ENCODE peak calls at places on chromosomes 7 and 10, in six cellular contexts. A is mammary epithelial cell, X is cardiac muscle cell, U is psoas muscle, F is breast epithelium, Z is thoracic aorta. V is an unnamed sample.

GRCh38 chr7:3029138-3029537 is 14.5 kb downstream of the CARD11 start:
- DNase-seq in U (no peak), X (no peak), A (no peak), F (peak; percentile 27), Z (no peak), V (no peak)

GRCh38 chr10:131804551-131805295 is 96.1 kb upstream of the PPP2R2D start:
- DNase-seq in F (no peak), Z (no peak), X (no peak), A (no peak), U (no peak), V (no peak)

GRCh38 chr7:105934577-105935185 is 28.4 kb upstream of the CDHR3 start:
- DNase-seq in Z (no peak), F (no peak), X (peak; percentile 80), U (no peak), A (peak; percentile 12), V (peak; percentile 81)

GRCh38 chr10:90587081-90587491 is 270.8 kb downstream of the HTR7 start:
- DNase-seq in Z (no peak), X (peak; percentile 80), F (no peak), U (no peak), A (peak; percentile 72), V (no peak)

GRCh38 chr7:47418910-47419309 is 163.0 kb downstream of the TNS3 start:
- DNase-seq in F (no peak), X (no peak), U (peak; percentile 37), Z (no peak), A (peak; percentile 69), V (peak; percentile 67)

GRCh38 chr7:96277921-96278320 is 44.0 kb downstream of the SLC25A13 start:
- DNase-seq in A (no peak), X (no peak), Z (no peak), U (no peak), F (no peak), V (no peak)

GRCh38 chr10:78973901-78974408 is 94.8 kb upstream of the ZMIZ1 start:
- DNase-seq in A (no peak), U (peak; percentile 78), X (peak; percentile 89), F (no peak), Z (no peak), V (peak; percentile 53)

GRCh38 chr10:4931587-4931986 is 31.6 kb upstream of the AKR1C1 start:
- DNase-seq in X (no peak), F (no peak), A (no peak), Z (no peak), U (no peak), V (no peak)

GRCh38 chr7:7770228-7770627 is 51.8 kb upstream of the RPA3 start:
- DNase-seq in U (no peak), X (peak; percentile 75), Z (no peak), A (peak; percentile 57), F (no peak), V (peak; percentile 51)

GRCh38 chr7:77404635-77405034 is 11.5 kb downstream of the GSAP start:
- DNase-seq in F (no peak), X (no peak), Z (no peak), A (no peak), U (no peak), V (no peak)

GRCh38 chr10:72567421-72567820 is 58.5 kb downstream of the MICU1 start:
- DNase-seq in A (peak; percentile 83), X (peak; percentile 4), U (peak; percentile 34), Z (no peak), F (no peak), V (peak; percentile 55)

GRCh38 chr7:156558198-156558597 is 82.4 kb upstream of the RNF32 start:
- DNase-seq in Z (no peak), U (no peak), X (no peak), F (no peak), A (peak; percentile 52), V (no peak)

GRCh38 chr10:90712529-90712928 is 145.3 kb downstream of the HTR7 start:
- DNase-seq in F (no peak), Z (no peak), U (no peak), A (no peak), X (no peak), V (no peak)

GRCh38 chr7:138374119-138374693 is 85.9 kb upstream of the TRIM24 start:
- DNase-seq in A (no peak), Z (no peak), U (no peak), X (no peak), F (no peak), V (no peak)

GRCh38 chr7:38630720-38631673 is at the start of gene AMPH:
- DNase-seq in X (peak; percentile 73), U (peak; percentile 76), A (peak; percentile 17), Z (no peak), F (no peak), V (peak; percentile 70)

GRCh38 chr10:78321500-78321899 is 287.8 kb downstream of the RPS24 start:
- DNase-seq in F (no peak), A (no peak), Z (no peak), U (no peak), X (no peak), V (no peak)

GRCh38 chr7:128705891-128706333 is 33.2 kb upstream of the CALU start:
- DNase-seq in Z (no peak), U (no peak), X (peak; percentile 81), A (no peak), F (no peak), V (peak; percentile 25)

GRCh38 chr10:77160679-77161078 is 476.9 kb downstream of the KCNMA1 start:
- DNase-seq in U (no peak), X (peak; percentile 30), A (peak; percentile 97), F (no peak), Z (no peak), V (peak; percentile 83)

GRCh38 chr7:200704-201103 is 8.3 kb downstream of the FAM20C start:
- DNase-seq in F (no peak), A (no peak), Z (no peak), U (no peak), X (no peak), V (no peak)

GRCh38 chr10:50937230-50937907 is 51.9 kb upstream of the A1CF start:
- DNase-seq in Z (no peak), F (no peak), X (peak; percentile 68), A (peak; percentile 12), U (no peak), V (peak; percentile 48)

GRCh38 chr10:122328676-122329075 is 45.8 kb upstream of the PLEKHA1 start:
- DNase-seq in U (no peak), X (no peak), A (no peak), Z (no peak), F (no peak), V (no peak)

GRCh38 chr7:157136372-157136771 is 2.4 kb upstream of the UBE3C start:
- DNase-seq in F (no peak), Z (no peak), U (no peak), X (peak; percentile 92), A (peak; percentile 84), V (peak; percentile 76)

GRCh38 chr10:11205026-11205772 is 187.5 kb downstream of the CELF2 start:
- DNase-seq in U (no peak), X (no peak), Z (no peak), A (no peak), F (no peak), V (peak; percentile 3)

GRCh38 chr7:108448777-108449576 is 7.3 kb downstream of the NRCAM start:
- DNase-seq in X (no peak), F (no peak), Z (no peak), A (no peak), U (no peak), V (no peak)

GRCh38 chr7:108451296-108451848 is 4.9 kb downstream of the NRCAM start:
- DNase-seq in X (no peak), F (no peak), Z (no peak), U (no peak), A (no peak), V (no peak)

GRCh38 chr7:108450160-108450559 is 6.1 kb downstream of the NRCAM start:
- DNase-seq in A (no peak), F (no peak), X (no peak), Z (no peak), U (no peak), V (no peak)

GRCh38 chr7:108452707-108453106 is 3.5 kb downstream of the NRCAM start:
- DNase-seq in X (peak; percentile 65), U (no peak), F (no peak), A (peak; percentile 29), Z (no peak), V (peak; percentile 30)

GRCh38 chr7:108449577-108449920 is 6.7 kb downstream of the NRCAM start:
- DNase-seq in A (no peak), Z (no peak), U (no peak), X (no peak), F (no peak), V (no peak)
- TF ChIP-seq CTCF in A (no peak), Z (no peak), U (no peak), X (no peak), F (no peak), V (no peak)

GRCh38 chr10:60890811-60891210 is 53.2 kb downstream of the RHOBTB1 start:
- DNase-seq in U (no peak), F (no peak), Z (no peak), A (no peak), X (no peak), V (no peak)

GRCh38 chr10:60893231-60893630 is 50.8 kb downstream of the RHOBTB1 start:
- DNase-seq in Z (no peak), U (no peak), A (no peak), F (no peak), X (no peak), V (no peak)

GRCh38 chr10:60896033-60896432 is 48.0 kb downstream of the RHOBTB1 start:
- DNase-seq in X (peak; percentile 61), A (no peak), F (no peak), U (no peak), Z (no peak), V (peak; percentile 72)

GRCh38 chr10:60894816-60895215 is 49.2 kb downstream of the RHOBTB1 start:
- DNase-seq in U (no peak), F (no peak), Z (no peak), A (peak; percentile 80), X (peak; percentile 27), V (peak; percentile 46)

DNA sequence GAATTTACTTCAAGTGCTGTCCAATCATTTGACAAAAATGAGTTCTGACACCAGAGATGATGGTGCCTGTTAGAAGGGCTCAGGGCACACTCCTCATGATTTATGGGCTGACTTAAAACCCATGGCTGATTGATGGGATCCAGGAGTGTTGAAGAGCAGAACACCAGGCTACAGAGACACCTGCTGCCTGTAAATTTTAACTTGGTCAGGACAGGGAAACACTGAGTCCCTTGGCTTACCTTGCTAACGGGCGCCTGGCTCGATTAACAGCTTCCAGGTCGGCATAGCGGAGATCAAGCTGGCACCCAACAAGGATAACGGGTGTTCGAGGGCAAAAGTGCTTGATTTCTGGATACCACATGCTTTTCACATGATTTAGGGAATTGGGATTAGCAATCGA is 51.4 kb downstream of the RHOBTB1 start:
- DNase-seq in A (no peak), U (no peak), Z (no peak), F (no peak), X (no peak), V (no peak)
- H3K4me3 ChIP-seq in A (no peak overlapping the region), U (peak overlapping the region; percentile 37), Z (no peak overlapping the region), F (no peak overlapping the region), X (no peak overlapping the region), V (no peak overlapping the region)

DNA sequence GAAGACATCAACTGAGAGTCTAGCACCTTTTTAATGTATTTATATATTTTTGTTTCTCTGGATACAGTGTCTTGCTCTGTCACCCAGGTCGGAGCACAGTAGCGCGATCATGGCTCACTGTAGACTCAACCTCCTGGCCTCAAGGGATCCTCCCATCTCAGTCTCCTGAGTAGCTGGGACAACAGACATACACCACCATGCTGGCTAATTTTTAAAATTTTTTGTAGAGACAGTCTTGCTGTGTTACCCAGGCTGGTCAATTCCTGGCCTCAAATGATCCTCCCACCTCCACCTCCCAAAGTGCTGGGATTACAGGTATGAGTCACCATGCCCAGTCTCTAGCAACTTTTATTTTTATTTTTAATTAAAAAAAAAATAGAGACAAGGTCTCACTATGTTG is 51.4 kb upstream of the ANLN start:
- DNase-seq in Z (no peak), U (no peak), F (no peak), A (no peak), X (no peak), V (no peak)
- TF ChIP-seq CTCF in Z (no peak), U (no peak), F (no peak), A (no peak), X (no peak), V (no peak)

GRCh38 chr10:97974526-97975525 is 55.6 kb downstream of the CRTAC1 start:
- DNase-seq in F (no peak), A (no peak), U (no peak), X (no peak), Z (no peak), V (no peak)
- H3K4me3 ChIP-seq in F (no peak overlapping the region), A (no peak overlapping the region), U (no peak overlapping the region), X (no peak overlapping the region), Z (no peak overlapping the region), V (no peak overlapping the region)

V was measured in AG10803.